ENCODE peak calls at places on chromosomes 13 and 19, in five cellular contexts. P, B, C, F and R are unnamed samples.
A peak's percentile ranks its signal among the peaks of the same experiment; 100 is the strongest.

GRCh38 chr19:16338470-16339360 is 14.1 kb downstream of the KLF2 start:
- DNase-seq in C (no peak), P (peak; percentile 93), B (peak; percentile 98), F (peak; percentile 89), R (peak; percentile 78)

GRCh38 chr13:105979131-105979530 is 556.3 kb downstream of the EFNB2 start:
- DNase-seq in P (peak; percentile 48), F (no peak), C (no peak), B (no peak), R (no peak)

GRCh38 chr19:2853015-2853606 is 11.8 kb downstream of the ZNF555 start:
- DNase-seq in B (no peak), P (no peak), C (no peak), F (no peak), R (no peak)

GRCh38 chr13:105719861-105720260 is 815.6 kb downstream of the EFNB2 start:
- DNase-seq in F (no peak), C (no peak), P (no peak), B (no peak), R (no peak)

GRCh38 chr19:52700673-52701072 is 34.2 kb downstream of the ZNF611 start:
- DNase-seq in B (no peak), P (no peak), C (no peak), F (no peak), R (no peak)

GRCh38 chr19:53055117-53055516 is 10.6 kb downstream of the ERVV-2 start:
- DNase-seq in C (no peak), P (no peak), B (no peak), F (no peak), R (peak; percentile 45)

GRCh38 chr19:3142292-3142670 is 6.4 kb downstream of the GNA15 start:
- DNase-seq in P (peak; percentile 96), B (peak; percentile 67), F (peak; percentile 26), C (no peak), R (no peak)

GRCh38 chr13:39417131-39417530 is 185.9 kb downstream of the LHFPL6 start:
- DNase-seq in P (peak; percentile 20), C (no peak), F (no peak), B (no peak), R (no peak)

GRCh38 chr13:78997902-78998654 is 339.1 kb upstream of the OBI1 start:
- DNase-seq in P (no peak), C (no peak), F (no peak), B (no peak), R (no peak)

GRCh38 chr13:23440821-23441608 is 7.5 kb upstream of the SACS start:
- DNase-seq in F (no peak), C (no peak), P (no peak), B (no peak), R (no peak)

GRCh38 chr13:38819053-38819452 is 132.2 kb downstream of the FREM2 start:
- DNase-seq in C (no peak), F (no peak), P (no peak), B (peak; percentile 51), R (peak; percentile 43)

GRCh38 chr13:68929055-68929454 is 1178.6 kb upstream of the ATXN8OS start:
- DNase-seq in F (no peak), P (no peak), B (no peak), C (no peak), R (no peak)

GRCh38 chr13:77000475-77000874 is 8.6 kb downstream of the CLN5 start:
- DNase-seq in C (no peak), F (no peak), B (no peak), P (no peak), R (no peak)

GRCh38 chr13:77544365-77544764 is 8.9 kb downstream of the SCEL start:
- DNase-seq in P (peak; percentile 44), C (peak; percentile 57), F (no peak), B (peak; percentile 61), R (peak; percentile 72)

GRCh38 chr13:25468330-25469178 is 96.8 kb downstream of the ATP8A2 start:
- DNase-seq in P (peak; percentile 73), C (no peak), B (peak; percentile 20), F (no peak), R (peak; percentile 12)

GRCh38 chr13:87671824-87672603 is 843 bp downstream of the SLITRK5 start:
- DNase-seq in C (no peak), B (no peak), F (no peak), P (no peak), R (no peak)

GRCh38 chr13:114151031-114151430 is 18.6 kb upstream of the RASA3 start:
- DNase-seq in F (no peak), C (no peak), P (no peak), B (no peak), R (no peak)

DNA sequence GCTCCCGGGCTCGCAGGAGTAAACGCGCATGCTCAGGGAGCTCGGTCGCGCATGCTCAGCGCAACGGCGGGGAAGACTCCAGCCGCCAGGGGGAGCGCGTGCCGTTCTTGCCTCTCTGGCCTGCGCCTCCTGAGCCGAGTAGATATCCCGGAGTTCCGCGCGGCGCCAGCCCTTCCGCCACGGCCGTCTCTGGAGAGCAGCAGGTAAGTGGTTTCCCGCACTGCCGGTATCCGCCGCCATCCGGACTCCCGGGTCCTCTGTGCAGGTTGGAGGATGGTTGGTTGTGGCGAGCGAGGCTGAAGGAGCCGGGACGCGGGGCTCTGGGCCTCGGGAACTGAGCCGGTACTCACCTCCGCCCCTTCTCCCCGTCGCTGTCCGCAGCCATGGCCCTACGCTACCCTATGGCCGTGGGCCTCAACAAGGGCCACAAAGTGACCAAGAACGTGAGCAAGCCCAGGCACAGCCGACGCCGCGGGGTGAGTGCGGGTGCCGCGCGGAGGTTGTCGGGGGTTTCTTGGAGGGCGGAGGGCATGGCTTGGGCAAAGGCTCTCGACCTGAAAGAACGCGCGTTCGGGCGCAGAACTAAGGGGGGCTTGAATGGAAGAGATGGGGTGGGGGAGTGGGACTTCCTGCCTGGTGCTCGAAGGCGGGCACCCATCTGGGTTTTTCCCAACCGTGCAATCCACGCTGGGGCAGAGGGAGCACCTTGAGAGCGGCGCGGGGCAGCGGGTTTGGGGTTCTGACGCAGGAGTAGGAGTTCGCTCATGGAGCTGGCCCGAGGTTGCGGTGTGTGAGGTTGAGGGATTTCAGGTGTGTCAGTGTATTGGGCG is at the start of gene RPL36:
- DNase-seq in B (peak; percentile 83), P (peak; percentile 99), C (peak; percentile 99), F (peak; percentile 81), R (peak; percentile 98)
- H3K4me3 ChIP-seq in B (peak within 1 kb of the TSS; percentile 98), P (peak within 1 kb of the TSS; percentile 73), C (peak within 1 kb of the TSS; percentile 88), F (peak within 1 kb of the TSS; percentile 78), R (peak within 1 kb of the TSS; percentile 99)

GRCh38 chr19:1469200-1469935 is 9.6 kb downstream of the C19orf25 start:
- DNase-seq in F (no peak), B (no peak), C (peak; percentile 18), P (peak; percentile 64), R (no peak)
- TF ChIP-seq CTCF in F (no peak), B (no peak), C (no peak), P (no peak), R (no peak)

GRCh38 chr19:6709549-6709948 is 10.9 kb downstream of the C3 start:
- DNase-seq in P (no peak), C (no peak), B (no peak), F (no peak), R (no peak)
- H3K4me3 ChIP-seq in P (no peak overlapping the region), C (no peak overlapping the region), B (no peak overlapping the region), F (no peak overlapping the region), R (no peak overlapping the region)

DNA sequence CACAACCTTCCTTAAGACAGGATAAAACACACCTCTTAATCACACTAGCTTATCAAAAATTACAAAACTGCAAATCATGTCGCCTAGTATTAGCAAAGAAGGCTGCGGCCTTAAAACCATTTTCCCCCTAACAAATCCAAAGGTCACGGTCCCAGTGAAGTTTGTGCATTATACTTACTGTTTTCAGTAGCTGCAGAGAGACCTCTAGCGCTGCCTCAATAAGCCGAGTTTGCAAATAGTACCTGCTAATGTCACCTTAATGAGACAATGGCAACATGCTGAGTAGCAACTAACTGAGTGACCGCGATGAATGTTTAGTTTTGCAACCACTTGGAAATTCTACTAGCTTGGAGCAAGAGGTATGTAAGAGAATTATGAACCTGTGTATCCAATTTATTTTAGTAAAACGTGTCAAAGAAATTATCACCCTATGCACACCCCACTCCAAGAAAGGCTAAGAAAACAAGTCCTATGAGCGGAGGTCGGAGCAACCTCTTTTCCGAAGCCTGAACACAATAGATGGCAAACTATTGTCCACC is 1.2 kb downstream of the KPNA3 start:
- DNase-seq in P (peak; percentile 54), C (no peak), B (peak; percentile 8), F (no peak), R (peak; percentile 55)
- TF ChIP-seq CTCF in P (peak; percentile 12), C (peak; percentile 39), B (no peak), F (no peak), R (peak; percentile 41)

GRCh38 chr13:20981370-20982095 is 79.0 kb upstream of the XPO4 start:
- DNase-seq in F (no peak), B (no peak), P (no peak), C (no peak), R (no peak)
- H3K4me3 ChIP-seq in F (no peak overlapping the region), B (no peak overlapping the region), P (no peak overlapping the region), C (no peak overlapping the region), R (no peak overlapping the region)

GRCh38 chr19:13959962-13960862 is 7.9 kb downstream of the DCAF15 start:
- DNase-seq in F (no peak), P (peak; percentile 19), B (no peak), C (no peak), R (no peak)
- TF ChIP-seq CTCF in F (peak; percentile 48), P (peak; percentile 7), B (peak; percentile 15), C (no peak), R (peak; percentile 48)

DNA sequence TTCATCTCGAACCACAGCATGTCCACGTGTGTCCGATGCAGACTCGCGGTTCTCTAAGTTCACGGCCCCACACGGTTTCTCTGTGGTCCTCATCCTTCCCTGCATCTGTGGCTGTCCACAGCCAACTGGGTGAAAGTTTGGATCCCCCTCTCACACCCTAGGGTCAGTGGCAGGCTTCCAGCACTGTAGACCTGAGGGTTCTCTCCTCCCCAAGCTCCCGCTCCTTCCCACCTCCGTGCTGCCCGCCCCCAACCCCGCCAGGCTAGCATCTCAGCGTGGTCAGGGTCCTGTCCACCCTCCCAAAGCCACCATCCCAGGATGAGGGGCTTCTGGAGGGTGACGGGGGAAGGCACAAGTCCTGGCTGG is 3.0 kb downstream of the ANGPTL4 start:
- DNase-seq in F (no peak), P (peak; percentile 44), C (no peak), B (peak; percentile 23), R (peak; percentile 89)
- H3K4me3 ChIP-seq in F (peak overlapping the region; percentile 6), P (no peak overlapping the region), C (no peak overlapping the region), B (no peak overlapping the region), R (peak overlapping the region; percentile 36)

GRCh38 chr19:35144259-35144599 is 1.2 kb downstream of the FXYD7 start:
- DNase-seq in P (no peak), F (no peak), B (no peak), C (no peak), R (no peak)

GRCh38 chr19:35143818-35144217 is 763 bp downstream of the FXYD7 start:
- DNase-seq in C (no peak), P (no peak), B (no peak), F (no peak), R (no peak)

GRCh38 chr19:35141627-35142401 is 1.2 kb upstream of the FXYD7 start:
- DNase-seq in C (no peak), F (no peak), B (no peak), P (peak; percentile 28), R (no peak)

GRCh38 chr19:35142531-35143230 is 374 bp upstream of the FXYD7 start:
- DNase-seq in P (peak; percentile 63), C (peak; percentile 63), B (no peak), F (no peak), R (peak; percentile 40)

DNA sequence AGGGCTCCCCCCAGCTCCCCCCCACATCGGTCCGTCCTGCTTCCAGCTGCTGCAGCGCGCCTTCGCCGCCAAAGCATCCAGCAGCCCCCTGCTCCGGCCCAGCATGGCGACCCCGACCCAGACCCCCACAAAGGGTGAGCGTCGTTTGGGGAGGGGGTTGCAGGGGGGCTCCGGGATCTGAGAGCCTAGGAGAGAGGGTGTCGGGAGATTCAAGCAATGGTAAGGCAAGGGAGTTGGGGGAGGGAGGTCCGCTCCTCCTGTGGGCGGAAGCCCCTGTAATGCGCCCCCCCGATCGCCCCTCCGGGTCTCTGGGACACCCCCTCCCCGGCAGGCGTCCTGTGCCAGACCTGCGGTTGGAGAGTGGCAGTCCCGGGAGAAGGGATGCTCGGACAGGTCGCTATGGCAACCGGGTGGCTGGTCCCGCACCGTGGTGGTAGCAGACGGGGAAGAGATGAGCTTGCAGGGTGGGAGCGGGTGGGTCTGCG is at the start of gene FXYD7:
- DNase-seq in B (no peak), F (no peak), C (peak; percentile 38), P (no peak), R (no peak)
- TF ChIP-seq CTCF in B (no peak), F (peak; percentile 4), C (no peak), P (no peak), R (no peak)